ENCODE peak calls at places on chromosomes 4 and X, in seven cellular contexts. Z is hypothalamus; K is NCI-H460; R is astrocyte; O is GM10248; D is stimulated activated naive CD8-positive, alpha-beta T cell treated with anti-CD3 and anti-CD28 coated beads, Interleukin-15, Interleukin-2, amounts not matched to agents 100 U/mL and 50 U/mL, for 24 hours; F is activated CD8-positive, alpha-beta memory T cell treated with anti-CD3 and anti-CD28 coated beads for 4 hours. N is an unnamed sample.

GRCh38 chr4:82201303-82201702 is 172.5 kb downstream of the HNRNPD start:
- DNase-seq in O (no peak), F (no peak), Z (no peak), D (no peak), K (no peak), R (peak), N (peak)

GRCh38 chr4:101843054-101843453 is 52.5 kb downstream of the BANK1 start:
- DNase-seq in O (no peak), F (no peak), Z (no peak), D (no peak), K (no peak), R (no peak), N (no peak)

GRCh38 chr4:176052744-176053143 is 12.9 kb upstream of the WDR17 start:
- DNase-seq in D (no peak), K (no peak), F (no peak), Z (no peak), O (peak), R (no peak), N (no peak)

GRCh38 chr4:183989471-183989870 is 84.4 kb downstream of the STOX2 start:
- DNase-seq in K (peak), F (no peak), D (no peak), R (peak), Z (no peak), O (no peak), N (peak)

GRCh38 chrX:48508400-48509244 is at the start of gene PORCN:
- DNase-seq in Z (peak), O (peak), F (peak), R (no peak), K (peak), D (peak), N (peak)

GRCh38 chrX:68735266-68735665 is 87.8 kb downstream of the STARD8 start:
- DNase-seq in Z (no peak), R (no peak), O (no peak), D (no peak), K (no peak), F (no peak), N (no peak)

GRCh38 chrX:24424948-24425347 is 40.1 kb upstream of the PDK3 start:
- DNase-seq in F (no peak), Z (no peak), O (no peak), D (no peak), R (peak), K (no peak), N (no peak)

GRCh38 chr4:76607266-76607799 is 172.3 kb downstream of the SHROOM3 start:
- DNase-seq in F (no peak), D (no peak), K (no peak), O (peak), Z (no peak), R (peak), N (no peak)

GRCh38 chrX:132483951-132484350 is 4.9 kb downstream of the MBNL3 start:
- DNase-seq in R (no peak), K (no peak), F (no peak), Z (no peak), O (no peak), D (no peak), N (no peak)

GRCh38 chrX:1686642-1687041 is 71.8 kb downstream of the ASMT start:
- DNase-seq in Z (no peak), F (no peak), D (no peak), O (no peak), R (peak), K (no peak), N (peak)

GRCh38 chr4:151231915-151232595 is 44.9 kb upstream of the PRSS48 start:
- DNase-seq in F (no peak), O (no peak), D (no peak), Z (no peak), R (peak), K (no peak), N (no peak)

GRCh38 chr4:110124721-110125120 is 73.7 kb downstream of the ELOVL6 start:
- DNase-seq in R (no peak), O (peak), K (no peak), F (no peak), Z (no peak), D (no peak), N (no peak)

GRCh38 chrX:56726609-56727008 is 2.4 kb upstream of the NBDY start:
- DNase-seq in F (no peak), R (peak), O (peak), D (no peak), K (peak), Z (peak), N (no peak)

N was measured in NCI-H226.